ENCODE peak calls at places on chromosomes 11 and 22, in seven cellular contexts. One of them, this sample, is unnamed.

GRCh38 chr22:32494971-32495370 is 20.4 kb downstream of the FBXO7 start:
- DNase-seq in aorta: no peak
- DNase-seq in left ventricle myocardium inferior: no peak
- DNase-seq in AG09309: no peak
- DNase-seq in GM23338: no peak
- DNase-seq in fibroblast of mammary gland: no peak
- DNase-seq in heart left ventricle: no peak
- DNase-seq in this sample: no peak

GRCh38 chr11:16242806-16243205 is 113.5 kb downstream of the SOX6 start:
- DNase-seq in aorta: no peak
- DNase-seq in left ventricle myocardium inferior: no peak
- DNase-seq in AG09309: no peak
- DNase-seq in GM23338: no peak
- DNase-seq in fibroblast of mammary gland: no peak
- DNase-seq in heart left ventricle: no peak
- DNase-seq in this sample: no peak

GRCh38 chr11:122108192-122108799 is 7.7 kb downstream of the BLID start:
- DNase-seq in aorta: no peak
- DNase-seq in left ventricle myocardium inferior: no peak
- DNase-seq in AG09309: no peak
- DNase-seq in GM23338: peak; percentile 81
- DNase-seq in fibroblast of mammary gland: peak; percentile 83
- DNase-seq in heart left ventricle: no peak
- DNase-seq in this sample: peak; percentile 38

GRCh38 chr11:64753019-64753379 is 6.8 kb downstream of the PYGM start:
- DNase-seq in aorta: no peak
- DNase-seq in left ventricle myocardium inferior: no peak
- DNase-seq in AG09309: no peak
- DNase-seq in GM23338: no peak
- DNase-seq in fibroblast of mammary gland: no peak
- DNase-seq in heart left ventricle: no peak
- DNase-seq in this sample: no peak

GRCh38 chr22:25360411-25360810 is 141.0 kb downstream of the CRYBB2 start:
- DNase-seq in aorta: peak; percentile 24
- DNase-seq in left ventricle myocardium inferior: no peak
- DNase-seq in AG09309: no peak
- DNase-seq in GM23338: no peak
- DNase-seq in fibroblast of mammary gland: no peak
- DNase-seq in heart left ventricle: no peak
- DNase-seq in this sample: no peak

GRCh38 chr11:1112351-1113191 is 37.9 kb downstream of the MUC2 start:
- DNase-seq in aorta: peak; percentile 38
- DNase-seq in left ventricle myocardium inferior: peak; percentile 9
- DNase-seq in AG09309: no peak
- DNase-seq in GM23338: no peak
- DNase-seq in fibroblast of mammary gland: no peak
- DNase-seq in heart left ventricle: no peak
- DNase-seq in this sample: no peak

GRCh38 chr11:7528514-7529049 is 14.8 kb downstream of the PPFIBP2 start:
- DNase-seq in aorta: no peak
- DNase-seq in left ventricle myocardium inferior: no peak
- DNase-seq in AG09309: no peak
- DNase-seq in GM23338: no peak
- DNase-seq in fibroblast of mammary gland: no peak
- DNase-seq in heart left ventricle: no peak
- DNase-seq in this sample: no peak

GRCh38 chr11:47257518-47258316 is at the start of gene NR1H3:
- DNase-seq in aorta: peak; percentile 89
- DNase-seq in left ventricle myocardium inferior: peak; percentile 86
- DNase-seq in AG09309: no peak
- DNase-seq in GM23338: peak; percentile 84
- DNase-seq in fibroblast of mammary gland: peak; percentile 82
- DNase-seq in heart left ventricle: peak; percentile 75
- DNase-seq in this sample: peak; percentile 87

GRCh38 chr11:107384136-107384535 is 73.5 kb downstream of the CWF19L2 start:
- DNase-seq in aorta: no peak
- DNase-seq in left ventricle myocardium inferior: no peak
- DNase-seq in AG09309: no peak
- DNase-seq in GM23338: no peak
- DNase-seq in fibroblast of mammary gland: no peak
- DNase-seq in heart left ventricle: no peak
- DNase-seq in this sample: no peak

GRCh38 chr11:32561835-32562234 is 21.8 kb upstream of the EIF3M start:
- DNase-seq in aorta: no peak
- DNase-seq in left ventricle myocardium inferior: no peak
- DNase-seq in AG09309: no peak
- DNase-seq in GM23338: peak; percentile 45
- DNase-seq in fibroblast of mammary gland: no peak
- DNase-seq in heart left ventricle: no peak
- DNase-seq in this sample: no peak

GRCh38 chr22:29380856-29381255 is 7.5 kb downstream of the AP1B1 start:
- DNase-seq in aorta: no peak
- DNase-seq in left ventricle myocardium inferior: no peak
- DNase-seq in AG09309: no peak
- DNase-seq in GM23338: no peak
- DNase-seq in fibroblast of mammary gland: no peak
- DNase-seq in heart left ventricle: no peak
- DNase-seq in this sample: no peak

GRCh38 chr22:23829845-23830372 is 8.9 kb downstream of the DERL3 start:
- DNase-seq in aorta: peak; percentile 10
- DNase-seq in left ventricle myocardium inferior: no peak
- DNase-seq in AG09309: peak; percentile 85
- DNase-seq in GM23338: no peak
- DNase-seq in fibroblast of mammary gland: peak; percentile 94
- DNase-seq in heart left ventricle: no peak
- DNase-seq in this sample: no peak

GRCh38 chr22:22576244-22576988 is 17.4 kb upstream of the PRAME start:
- DNase-seq in aorta: peak; percentile 62
- DNase-seq in left ventricle myocardium inferior: peak; percentile 55
- DNase-seq in AG09309: no peak
- DNase-seq in GM23338: peak; percentile 84
- DNase-seq in fibroblast of mammary gland: peak; percentile 44
- DNase-seq in heart left ventricle: peak; percentile 41
- DNase-seq in this sample: peak; percentile 49

GRCh38 chr11:108973402-108974119 is 308.7 kb downstream of the DDX10 start:
- DNase-seq in aorta: no peak
- DNase-seq in left ventricle myocardium inferior: no peak
- DNase-seq in AG09309: peak; percentile 86
- DNase-seq in GM23338: no peak
- DNase-seq in fibroblast of mammary gland: peak; percentile 86
- DNase-seq in heart left ventricle: no peak
- DNase-seq in this sample: peak; percentile 66

GRCh38 chr11:66847461-66848232 is 4.4 kb downstream of the RCE1 start:
- DNase-seq in aorta: no peak
- DNase-seq in left ventricle myocardium inferior: no peak
- DNase-seq in AG09309: no peak
- DNase-seq in GM23338: no peak
- DNase-seq in fibroblast of mammary gland: no peak
- DNase-seq in heart left ventricle: no peak
- DNase-seq in this sample: no peak

GRCh38 chr11:15893080-15893492 is 463.3 kb downstream of the SOX6 start:
- DNase-seq in aorta: no peak
- DNase-seq in left ventricle myocardium inferior: no peak
- DNase-seq in AG09309: peak; percentile 39
- DNase-seq in GM23338: no peak
- DNase-seq in fibroblast of mammary gland: peak; percentile 3
- DNase-seq in heart left ventricle: no peak
- DNase-seq in this sample: peak; percentile 33

GRCh38 chr22:22235564-22235963 is 9.0 kb upstream of the VPREB1 start:
- DNase-seq in aorta: no peak
- DNase-seq in left ventricle myocardium inferior: no peak
- DNase-seq in AG09309: no peak
- DNase-seq in GM23338: peak; percentile 71
- DNase-seq in fibroblast of mammary gland: peak; percentile 34
- DNase-seq in heart left ventricle: no peak
- DNase-seq in this sample: no peak

GRCh38 chr11:69864589-69864929 is 45.3 kb upstream of the FGF3 start:
- DNase-seq in aorta: no peak
- DNase-seq in left ventricle myocardium inferior: no peak
- DNase-seq in AG09309: no peak
- DNase-seq in GM23338: no peak
- DNase-seq in fibroblast of mammary gland: no peak
- DNase-seq in heart left ventricle: no peak
- DNase-seq in this sample: no peak

GRCh38 chr11:9263840-9264380 is 1.2 kb downstream of the DENND5A start:
- DNase-seq in aorta: no peak
- DNase-seq in left ventricle myocardium inferior: no peak
- DNase-seq in AG09309: no peak
- DNase-seq in GM23338: no peak
- DNase-seq in fibroblast of mammary gland: peak; percentile 50
- DNase-seq in heart left ventricle: no peak
- DNase-seq in this sample: no peak

GRCh38 chr11:122406466-122406865 is 249.1 kb upstream of the UBASH3B start:
- DNase-seq in aorta: no peak
- DNase-seq in left ventricle myocardium inferior: no peak
- DNase-seq in AG09309: no peak
- DNase-seq in GM23338: no peak
- DNase-seq in fibroblast of mammary gland: no peak
- DNase-seq in heart left ventricle: no peak
- DNase-seq in this sample: no peak

GRCh38 chr11:504053-504993 is 2.7 kb downstream of the RNH1 start:
- DNase-seq in aorta: peak; percentile 71
- DNase-seq in left ventricle myocardium inferior: peak; percentile 53
- DNase-seq in AG09309: no peak
- DNase-seq in GM23338: peak; percentile 57
- DNase-seq in fibroblast of mammary gland: peak; percentile 74
- DNase-seq in heart left ventricle: no peak
- DNase-seq in this sample: peak; percentile 77

GRCh38 chr11:47348859-47349258 is 3.6 kb downstream of the MYBPC3 start:
- DNase-seq in aorta: no peak
- DNase-seq in left ventricle myocardium inferior: no peak
- DNase-seq in AG09309: no peak
- DNase-seq in GM23338: peak; percentile 42
- DNase-seq in fibroblast of mammary gland: peak; percentile 27
- DNase-seq in heart left ventricle: peak; percentile 14
- DNase-seq in this sample: no peak

GRCh38 chr11:110991621-110992355 is 253.7 kb upstream of the POU2AF2 start:
- DNase-seq in aorta: no peak
- DNase-seq in left ventricle myocardium inferior: no peak
- DNase-seq in AG09309: peak; percentile 56
- DNase-seq in GM23338: no peak
- DNase-seq in fibroblast of mammary gland: peak; percentile 91
- DNase-seq in heart left ventricle: no peak
- DNase-seq in this sample: peak; percentile 44

GRCh38 chr22:41557401-41558240 is 3.2 kb upstream of the CSDC2 start:
- DNase-seq in aorta: peak; percentile 88
- DNase-seq in left ventricle myocardium inferior: peak; percentile 79
- DNase-seq in AG09309: peak; percentile 51
- DNase-seq in GM23338: peak; percentile 57
- DNase-seq in fibroblast of mammary gland: peak; percentile 89
- DNase-seq in heart left ventricle: peak; percentile 79
- DNase-seq in this sample: peak; percentile 93

GRCh38 chr22:41561335-41561734 is 525 bp downstream of the CSDC2 start:
- DNase-seq in aorta: no peak
- DNase-seq in left ventricle myocardium inferior: no peak
- DNase-seq in AG09309: no peak
- DNase-seq in GM23338: peak; percentile 47
- DNase-seq in fibroblast of mammary gland: no peak
- DNase-seq in heart left ventricle: peak; percentile 46
- DNase-seq in this sample: no peak

GRCh38 chr22:41561788-41562187 is 978 bp downstream of the CSDC2 start:
- DNase-seq in aorta: no peak
- DNase-seq in left ventricle myocardium inferior: peak; percentile 67
- DNase-seq in AG09309: no peak
- DNase-seq in GM23338: no peak
- DNase-seq in fibroblast of mammary gland: no peak
- DNase-seq in heart left ventricle: peak; percentile 62
- DNase-seq in this sample: no peak

GRCh38 chr22:41562461-41562860 is 1.7 kb downstream of the CSDC2 start:
- DNase-seq in aorta: no peak
- DNase-seq in left ventricle myocardium inferior: no peak
- DNase-seq in AG09309: no peak
- DNase-seq in GM23338: no peak
- DNase-seq in fibroblast of mammary gland: no peak
- DNase-seq in heart left ventricle: no peak
- DNase-seq in this sample: no peak

DNA sequence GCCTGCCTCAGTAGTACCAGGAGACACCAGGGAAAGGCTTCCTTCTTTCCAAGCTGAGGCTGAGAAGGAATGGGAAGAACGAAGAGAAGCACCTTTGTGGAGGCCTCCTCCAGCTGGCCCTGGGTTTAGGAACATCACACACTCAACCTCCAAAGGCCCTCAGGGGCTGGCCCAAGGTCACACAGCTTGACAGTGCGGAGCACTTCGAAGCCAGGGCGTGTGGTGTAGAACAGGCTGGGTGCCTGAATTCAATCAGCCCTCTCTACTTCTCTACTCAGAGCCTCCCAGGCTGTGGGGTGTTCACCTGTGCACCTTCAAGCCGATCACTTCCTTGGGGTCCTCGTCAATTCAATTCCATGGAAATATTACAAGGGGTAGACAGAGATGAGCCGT is 719 bp upstream of the CSDC2 start:
- DNase-seq in aorta: no peak
- DNase-seq in left ventricle myocardium inferior: no peak
- DNase-seq in AG09309: no peak
- DNase-seq in GM23338: no peak
- DNase-seq in fibroblast of mammary gland: no peak
- DNase-seq in heart left ventricle: no peak
- DNase-seq in this sample: no peak
- H3K4me3 ChIP-seq in aorta: peak overlapping the region; percentile 59
- H3K4me3 ChIP-seq in left ventricle myocardium inferior: peak overlapping the region; percentile 74
- H3K4me3 ChIP-seq in AG09309: no peak overlapping the region
- H3K4me3 ChIP-seq in GM23338: no peak overlapping the region
- H3K4me3 ChIP-seq in fibroblast of mammary gland: no peak overlapping the region
- H3K4me3 ChIP-seq in heart left ventricle: peak overlapping the region; percentile 54
- H3K4me3 ChIP-seq in this sample: no peak overlapping the region

DNA sequence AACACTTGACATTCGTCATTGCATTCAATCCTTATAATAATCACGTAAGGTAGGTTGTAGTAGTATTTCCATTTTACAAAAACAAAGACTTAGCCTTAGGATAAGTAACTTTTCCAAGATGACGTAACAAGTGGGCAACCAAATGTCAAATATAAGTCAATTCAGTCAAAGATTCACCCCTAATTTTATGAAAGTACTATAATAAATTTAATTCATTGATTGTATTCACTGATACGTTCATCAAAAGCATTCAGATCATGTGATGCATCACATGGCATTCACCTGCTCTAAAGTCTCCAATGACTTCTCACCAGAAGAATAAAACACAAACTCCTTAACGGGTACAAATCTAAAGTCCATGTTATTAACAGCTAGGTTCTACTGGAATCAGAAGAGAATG is 2.1 kb downstream of the KIF18A start:
- DNase-seq in aorta: no peak
- DNase-seq in left ventricle myocardium inferior: no peak
- DNase-seq in AG09309: no peak
- DNase-seq in GM23338: no peak
- DNase-seq in fibroblast of mammary gland: no peak
- DNase-seq in heart left ventricle: no peak
- DNase-seq in this sample: no peak
- H3K4me3 ChIP-seq in aorta: no peak overlapping the region
- H3K4me3 ChIP-seq in left ventricle myocardium inferior: no peak overlapping the region
- H3K4me3 ChIP-seq in AG09309: no peak overlapping the region
- H3K4me3 ChIP-seq in GM23338: no peak overlapping the region
- H3K4me3 ChIP-seq in fibroblast of mammary gland: peak overlapping the region; percentile 96
- H3K4me3 ChIP-seq in heart left ventricle: no peak overlapping the region
- H3K4me3 ChIP-seq in this sample: peak overlapping the region; percentile 85

GRCh38 chr22:49934144-49934890 is 15.9 kb downstream of the CRELD2 start:
- DNase-seq in aorta: peak; percentile 80
- DNase-seq in left ventricle myocardium inferior: peak; percentile 76
- DNase-seq in AG09309: no peak
- DNase-seq in GM23338: no peak
- DNase-seq in fibroblast of mammary gland: peak; percentile 69
- DNase-seq in heart left ventricle: peak; percentile 69
- DNase-seq in this sample: peak; percentile 75
- H3K4me3 ChIP-seq in aorta: no peak overlapping the region
- H3K4me3 ChIP-seq in left ventricle myocardium inferior: peak overlapping the region; percentile 67
- H3K4me3 ChIP-seq in AG09309: peak overlapping the region; percentile 20
- H3K4me3 ChIP-seq in GM23338: peak overlapping the region; percentile 53
- H3K4me3 ChIP-seq in fibroblast of mammary gland: peak overlapping the region; percentile 41
- H3K4me3 ChIP-seq in heart left ventricle: peak overlapping the region; percentile 47
- H3K4me3 ChIP-seq in this sample: peak overlapping the region; percentile 60

GRCh38 chr22:27796829-27797792 is 4.4 kb downstream of the MN1 start:
- DNase-seq in aorta: no peak
- DNase-seq in left ventricle myocardium inferior: no peak
- DNase-seq in AG09309: no peak
- DNase-seq in GM23338: no peak
- DNase-seq in fibroblast of mammary gland: no peak
- DNase-seq in heart left ventricle: no peak
- DNase-seq in this sample: no peak
- H3K4me3 ChIP-seq in aorta: peak overlapping the region; percentile 90
- H3K4me3 ChIP-seq in left ventricle myocardium inferior: peak overlapping the region; percentile 92
- H3K4me3 ChIP-seq in AG09309: no peak overlapping the region
- H3K4me3 ChIP-seq in GM23338: peak overlapping the region; percentile 72
- H3K4me3 ChIP-seq in fibroblast of mammary gland: no peak overlapping the region
- H3K4me3 ChIP-seq in heart left ventricle: peak overlapping the region; percentile 83
- H3K4me3 ChIP-seq in this sample: no peak overlapping the region

This sample was measured in MG63.